ENCODE peak calls at places on chromosomes 16 and 17, in six cellular contexts. L, M, S, Q, Z and I are unnamed samples.

GRCh38 chr16:71846443-71846842 is 667 bp downstream of the ATXN1L start:
- DNase-seq in L (peak; percentile 21), M (peak; percentile 32), Z (no peak), S (peak; percentile 19), Q (no peak), I (no peak)

GRCh38 chr17:43438626-43439529 is 40.1 kb downstream of the ARL4D start:
- DNase-seq in M (no peak), S (no peak), Q (no peak), Z (no peak), L (no peak), I (no peak)

GRCh38 chr16:78034530-78034929 is 12.2 kb downstream of the CLEC3A start:
- DNase-seq in S (no peak), M (peak; percentile 40), Q (no peak), Z (no peak), L (no peak), I (no peak)

GRCh38 chr17:17877548-17878358 is 41.0 kb upstream of the SREBF1 start:
- DNase-seq in Z (no peak), Q (no peak), S (no peak), M (no peak), L (peak; percentile 98), I (no peak)

GRCh38 chr16:12803203-12804093 is at the start of gene CPPED1:
- DNase-seq in Q (peak; percentile 94), S (peak; percentile 98), Z (peak; percentile 93), L (peak; percentile 91), M (peak; percentile 94), I (peak; percentile 72)

GRCh38 chr17:80101946-80102706 is 745 bp downstream of the GAA start:
- DNase-seq in Z (peak; percentile 30), S (peak; percentile 57), Q (no peak), L (peak; percentile 35), M (peak; percentile 56), I (no peak)

GRCh38 chr16:4094138-4094773 is 22.0 kb downstream of the ADCY9 start:
- DNase-seq in M (no peak), Q (no peak), L (no peak), S (no peak), Z (peak; percentile 84), I (no peak)

GRCh38 chr16:70418993-70419318 is 19.9 kb downstream of the ST3GAL2 start:
- DNase-seq in S (no peak), L (no peak), Z (no peak), Q (no peak), M (no peak), I (no peak)

GRCh38 chr16:85286970-85287814 is 174.9 kb upstream of the CIBAR2 start:
- DNase-seq in Z (no peak), L (no peak), S (peak; percentile 78), Q (no peak), M (peak; percentile 28), I (no peak)

GRCh38 chr16:87461466-87461975 is 31.3 kb downstream of the ZCCHC14 start:
- DNase-seq in Q (peak; percentile 94), S (peak; percentile 96), M (no peak), Z (peak; percentile 97), L (peak; percentile 77), I (no peak)

GRCh38 chr16:19520861-19521331 is 1.0 kb downstream of the GDE1 start:
- DNase-seq in S (peak; percentile 91), Z (no peak), L (peak; percentile 73), Q (peak; percentile 44), M (peak; percentile 47), I (peak; percentile 27)

GRCh38 chr17:62049299-62049698 is 15.8 kb downstream of the MED13 start:
- DNase-seq in S (no peak), L (no peak), Z (no peak), Q (no peak), M (no peak), I (no peak)

GRCh38 chr16:75486014-75486404 is 9.2 kb downstream of the CHST6 start:
- DNase-seq in Q (no peak), S (no peak), Z (no peak), L (no peak), M (no peak), I (no peak)

GRCh38 chr16:58426095-58426494 is 33.8 kb downstream of the GINS3 start:
- DNase-seq in S (no peak), M (peak; percentile 93), L (no peak), Q (no peak), Z (no peak), I (peak; percentile 45)

GRCh38 chr16:1428511-1428910 is 2.4 kb upstream of the PERCC1 start:
- DNase-seq in L (peak; percentile 36), Z (no peak), S (peak; percentile 56), Q (peak; percentile 57), M (peak; percentile 57), I (no peak)

GRCh38 chr16:79163666-79164377 is 436.7 kb downstream of the MAF start:
- DNase-seq in S (no peak), L (no peak), Z (no peak), Q (no peak), M (peak; percentile 82), I (no peak)

GRCh38 chr17:56762988-56763387 is 70.7 kb downstream of the C17orf67 start:
- DNase-seq in Q (no peak), L (no peak), Z (no peak), S (no peak), M (no peak), I (no peak)

GRCh38 chr16:28040039-28040438 is 23.5 kb downstream of the GSG1L start:
- DNase-seq in Q (no peak), S (no peak), Z (no peak), L (no peak), M (no peak), I (no peak)

GRCh38 chr17:81387235-81388060 is 7.8 kb upstream of the BAHCC1 start:
- DNase-seq in S (peak; percentile 70), L (peak; percentile 44), Q (no peak), Z (no peak), M (peak; percentile 78), I (no peak)

GRCh38 chr17:2011421-2012371 is 13.4 kb downstream of the RTN4RL1 start:
- DNase-seq in L (no peak), Z (no peak), Q (no peak), S (no peak), M (peak; percentile 60), I (no peak)

DNA sequence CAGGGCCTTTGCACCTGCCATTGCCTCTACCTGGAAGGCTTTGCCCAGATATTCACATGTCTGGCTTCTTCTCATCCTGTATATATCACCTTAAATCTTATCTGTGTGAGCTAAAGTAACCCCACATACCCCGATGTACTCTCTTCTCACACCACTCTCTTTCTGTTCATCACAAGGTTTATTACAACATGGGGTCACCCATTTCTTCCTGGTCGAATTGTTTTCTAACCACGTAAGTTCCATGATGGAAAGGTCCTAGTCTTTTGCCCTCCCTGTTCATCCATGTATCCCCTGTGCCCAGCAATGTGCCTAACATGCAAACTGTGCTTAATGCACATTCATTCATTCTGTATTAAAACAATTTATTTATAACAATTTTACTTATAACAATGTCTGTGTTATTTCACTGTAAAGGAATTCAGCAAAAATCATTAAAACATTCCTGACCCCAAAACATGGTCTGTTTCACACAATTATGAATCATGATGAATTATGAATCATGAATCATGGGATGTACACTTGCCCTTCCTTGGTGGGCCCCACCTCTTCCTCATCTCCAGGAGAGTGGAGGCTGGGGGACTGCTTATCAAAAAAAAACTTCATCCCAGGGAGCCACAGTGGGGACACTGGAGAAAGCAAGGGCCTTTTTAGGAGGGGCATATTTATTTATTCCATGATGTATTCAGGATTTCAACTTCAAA is 336.4 kb downstream of the GRIN2A start:
- DNase-seq in S (no peak), Z (no peak), M (no peak), Q (peak; percentile 9), L (peak; percentile 30), I (no peak)
- TF ChIP-seq MYC in S (no peak), Z (no peak), M (no peak), Q (no peak), L (no peak), I (no peak)

GRCh38 chr17:49214665-49215360 is 4.3 kb downstream of the ABI3 start:
- DNase-seq in Q (no peak), L (peak; percentile 84), S (no peak), M (no peak), Z (no peak), I (no peak)

GRCh38 chr17:49217651-49218413 is 7.3 kb downstream of the ABI3 start:
- DNase-seq in S (no peak), L (no peak), Q (no peak), Z (no peak), M (peak; percentile 89), I (peak; percentile 93)

GRCh38 chr17:49216953-49217650 is 6.6 kb downstream of the ABI3 start:
- DNase-seq in L (no peak), S (no peak), Z (no peak), Q (no peak), M (peak; percentile 54), I (no peak)

GRCh38 chr17:49213803-49214202 is 3.3 kb downstream of the ABI3 start:
- DNase-seq in M (no peak), S (no peak), Z (no peak), L (no peak), Q (no peak), I (no peak)

DNA sequence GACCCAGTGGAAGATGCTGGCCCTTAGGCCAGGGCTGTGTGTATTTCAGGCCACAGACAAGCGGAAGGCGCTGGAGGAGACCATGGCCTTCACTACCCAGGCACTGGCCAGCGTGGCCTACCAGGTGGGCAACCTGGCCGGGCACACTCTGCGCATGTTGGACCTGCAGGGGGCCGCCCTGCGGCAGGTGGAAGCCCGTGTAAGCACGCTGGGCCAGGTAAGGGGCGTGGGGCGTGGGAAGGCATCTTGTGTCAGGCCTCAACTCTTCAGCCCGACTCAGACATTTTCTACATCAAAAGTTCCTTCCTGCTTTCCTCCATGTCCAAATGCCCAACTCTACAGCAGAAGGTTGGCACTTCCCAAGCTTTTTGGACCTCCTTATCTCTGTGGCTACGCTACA is 6.0 kb downstream of the ABI3 start:
- DNase-seq in Q (no peak), Z (no peak), S (no peak), M (no peak), L (no peak), I (no peak)
- TF ChIP-seq MYC in Q (no peak), Z (no peak), S (no peak), M (no peak), L (no peak), I (no peak)

GRCh38 chr17:16052486-16052885 is 52.9 kb downstream of the TTC19 start:
- DNase-seq in Z (no peak), M (no peak), Q (no peak), L (no peak), S (no peak), I (no peak)

GRCh38 chr17:16046966-16047365 is 47.3 kb downstream of the TTC19 start:
- DNase-seq in L (no peak), S (no peak), Z (no peak), M (no peak), Q (no peak), I (no peak)

GRCh38 chr17:16048797-16049449 is 49.3 kb downstream of the TTC19 start:
- DNase-seq in S (no peak), Q (no peak), M (no peak), L (no peak), Z (no peak), I (no peak)

GRCh38 chr17:16050844-16051243 is 51.2 kb downstream of the TTC19 start:
- DNase-seq in Z (no peak), M (no peak), S (no peak), L (no peak), Q (no peak), I (no peak)
- TF ChIP-seq MYC in Z (no peak), M (no peak), S (no peak), L (no peak), Q (no peak), I (no peak)

DNA sequence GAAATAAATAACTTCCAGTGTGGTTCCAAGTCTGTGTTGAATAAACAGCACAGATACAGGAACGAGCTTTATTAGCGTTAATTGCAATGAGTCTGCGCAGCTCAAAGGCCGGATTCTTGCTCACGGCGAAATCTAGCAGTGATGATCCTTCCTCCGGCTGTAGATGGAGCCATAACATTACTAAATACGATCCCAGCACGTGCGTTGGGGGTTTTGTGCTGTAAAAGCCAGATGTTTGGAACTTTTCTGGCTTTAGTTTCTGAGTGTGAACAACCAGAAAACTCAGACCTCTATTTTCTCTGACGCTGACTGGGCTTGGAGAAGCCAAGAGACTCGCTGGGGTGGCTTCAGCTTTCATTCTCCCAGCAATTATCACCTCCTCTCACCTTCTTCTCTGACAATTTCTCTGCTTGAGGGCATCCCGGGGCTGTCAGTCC is 47.0 kb upstream of the AKTIP start:
- DNase-seq in Q (peak; percentile 61), S (peak; percentile 66), L (peak; percentile 83), Z (peak; percentile 69), M (peak; percentile 90), I (peak; percentile 40)
- TF ChIP-seq MYC in Q (peak; percentile 89), S (peak; percentile 88), L (peak; percentile 85), Z (peak; percentile 80), M (peak; percentile 100), I (no peak)